ENCODE peak calls at places on chromosomes 3 and 15, in five cellular contexts. One of them, this sample, is unnamed. For H3K4me1, the result is how much of the 10 kb centered on the place peaks cover.

GRCh38 chr3:15519096-15519495 is 2.4 kb downstream of the COLQ start:
- DNase-seq in H1: no peak
- DNase-seq in GM12878: no peak
- DNase-seq in K562: no peak
- DNase-seq in HepG2: no peak
- DNase-seq in this sample: no peak

GRCh38 chr3:157442729-157443128 is 6.1 kb downstream of the PTX3 start:
- DNase-seq in H1: no peak
- DNase-seq in HepG2: no peak
- DNase-seq in GM12878: no peak
- DNase-seq in K562: no peak
- DNase-seq in this sample: no peak

GRCh38 chr3:64023187-64023860 is at the start of gene PSMD6:
- DNase-seq in HepG2: peak
- DNase-seq in GM12878: peak
- DNase-seq in H1: peak
- DNase-seq in K562: peak
- DNase-seq in this sample: peak

GRCh38 chr3:54756330-54756731 is 171.5 kb downstream of the LRTM1 start:
- DNase-seq in K562: no peak
- DNase-seq in GM12878: no peak
- DNase-seq in HepG2: no peak
- DNase-seq in H1: no peak
- DNase-seq in this sample: no peak

GRCh38 chr15:38867556-38867955 is 302.9 kb upstream of the RASGRP1 start:
- DNase-seq in H1: no peak
- DNase-seq in K562: no peak
- DNase-seq in HepG2: no peak
- DNase-seq in GM12878: no peak
- DNase-seq in this sample: no peak

GRCh38 chr15:41832875-41833274 is 5.0 kb downstream of the JMJD7 start:
- DNase-seq in H1: no peak
- DNase-seq in K562: no peak
- DNase-seq in GM12878: no peak
- DNase-seq in HepG2: no peak
- DNase-seq in this sample: no peak

GRCh38 chr15:100241572-100242479 is 99.9 kb downstream of the ADAMTS17 start:
- DNase-seq in GM12878: no peak
- DNase-seq in K562: peak
- DNase-seq in HepG2: peak
- DNase-seq in H1: no peak
- DNase-seq in this sample: peak

GRCh38 chr15:95162967-95163531 is 931.7 kb downstream of the MCTP2 start:
- DNase-seq in GM12878: no peak
- DNase-seq in H1: no peak
- DNase-seq in K562: no peak
- DNase-seq in HepG2: no peak
- DNase-seq in this sample: no peak

GRCh38 chr3:132519914-132520313 is 77.2 kb upstream of the ACKR4 start:
- DNase-seq in H1: no peak
- DNase-seq in K562: no peak
- DNase-seq in HepG2: no peak
- DNase-seq in GM12878: no peak
- DNase-seq in this sample: no peak

GRCh38 chr3:180804871-180805430 is 107.5 kb upstream of the FXR1 start:
- DNase-seq in HepG2: peak
- DNase-seq in K562: no peak
- DNase-seq in GM12878: no peak
- DNase-seq in H1: peak
- DNase-seq in this sample: peak

GRCh38 chr3:160052385-160053047 is 63.9 kb downstream of the IL12A start:
- DNase-seq in H1: no peak
- DNase-seq in HepG2: no peak
- DNase-seq in K562: no peak
- DNase-seq in GM12878: no peak
- DNase-seq in this sample: no peak

GRCh38 chr3:9452417-9452816 is 55.0 kb downstream of the SETD5 start:
- DNase-seq in HepG2: no peak
- DNase-seq in K562: no peak
- DNase-seq in H1: no peak
- DNase-seq in GM12878: no peak
- DNase-seq in this sample: no peak

GRCh38 chr15:80550910-80551265 is 144.2 kb upstream of the ABHD17C start:
- DNase-seq in H1: no peak
- DNase-seq in HepG2: no peak
- DNase-seq in K562: no peak
- DNase-seq in GM12878: no peak
- DNase-seq in this sample: no peak

GRCh38 chr3:150408232-150409124 is at the start of gene TSC22D2:
- DNase-seq in H1: no peak
- DNase-seq in HepG2: peak
- DNase-seq in GM12878: peak
- DNase-seq in K562: peak
- DNase-seq in this sample: peak

GRCh38 chr15:69735126-69735525 is 282.5 kb downstream of the RPLP1 start:
- DNase-seq in HepG2: no peak
- DNase-seq in K562: no peak
- DNase-seq in GM12878: no peak
- DNase-seq in H1: no peak
- DNase-seq in this sample: peak

GRCh38 chr3:58333206-58334012 is 717 bp downstream of the PXK start:
- DNase-seq in K562: no peak
- DNase-seq in GM12878: no peak
- DNase-seq in HepG2: no peak
- DNase-seq in H1: no peak
- DNase-seq in this sample: peak

GRCh38 chr3:74060201-74060600 is 435.5 kb upstream of the PDZRN3 start:
- DNase-seq in HepG2: no peak
- DNase-seq in H1: no peak
- DNase-seq in GM12878: no peak
- DNase-seq in K562: no peak
- DNase-seq in this sample: no peak

GRCh38 chr15:90836296-90836871 is 32.0 kb upstream of the FURIN start:
- DNase-seq in H1: no peak
- DNase-seq in GM12878: no peak
- DNase-seq in HepG2: peak
- DNase-seq in K562: peak
- DNase-seq in this sample: no peak
- H3K4me1 ChIP-seq in H1: under half
- H3K4me1 ChIP-seq in GM12878: under half
- H3K4me1 ChIP-seq in HepG2: under half
- H3K4me1 ChIP-seq in K562: half or more
- H3K4me1 ChIP-seq in this sample: under half

GRCh38 chr3:21839592-21839991 is 88.6 kb upstream of the ZNF385D start:
- DNase-seq in H1: no peak
- DNase-seq in HepG2: no peak
- DNase-seq in GM12878: no peak
- DNase-seq in K562: peak
- DNase-seq in this sample: peak
- TF ChIP-seq POLR2AphosphoS5 in H1: no peak
- TF ChIP-seq POLR2AphosphoS5 in HepG2: no peak
- TF ChIP-seq POLR2AphosphoS5 in GM12878: no peak
- TF ChIP-seq POLR2AphosphoS5 in K562: no peak
- TF ChIP-seq POLR2AphosphoS5 in this sample: no peak

DNA sequence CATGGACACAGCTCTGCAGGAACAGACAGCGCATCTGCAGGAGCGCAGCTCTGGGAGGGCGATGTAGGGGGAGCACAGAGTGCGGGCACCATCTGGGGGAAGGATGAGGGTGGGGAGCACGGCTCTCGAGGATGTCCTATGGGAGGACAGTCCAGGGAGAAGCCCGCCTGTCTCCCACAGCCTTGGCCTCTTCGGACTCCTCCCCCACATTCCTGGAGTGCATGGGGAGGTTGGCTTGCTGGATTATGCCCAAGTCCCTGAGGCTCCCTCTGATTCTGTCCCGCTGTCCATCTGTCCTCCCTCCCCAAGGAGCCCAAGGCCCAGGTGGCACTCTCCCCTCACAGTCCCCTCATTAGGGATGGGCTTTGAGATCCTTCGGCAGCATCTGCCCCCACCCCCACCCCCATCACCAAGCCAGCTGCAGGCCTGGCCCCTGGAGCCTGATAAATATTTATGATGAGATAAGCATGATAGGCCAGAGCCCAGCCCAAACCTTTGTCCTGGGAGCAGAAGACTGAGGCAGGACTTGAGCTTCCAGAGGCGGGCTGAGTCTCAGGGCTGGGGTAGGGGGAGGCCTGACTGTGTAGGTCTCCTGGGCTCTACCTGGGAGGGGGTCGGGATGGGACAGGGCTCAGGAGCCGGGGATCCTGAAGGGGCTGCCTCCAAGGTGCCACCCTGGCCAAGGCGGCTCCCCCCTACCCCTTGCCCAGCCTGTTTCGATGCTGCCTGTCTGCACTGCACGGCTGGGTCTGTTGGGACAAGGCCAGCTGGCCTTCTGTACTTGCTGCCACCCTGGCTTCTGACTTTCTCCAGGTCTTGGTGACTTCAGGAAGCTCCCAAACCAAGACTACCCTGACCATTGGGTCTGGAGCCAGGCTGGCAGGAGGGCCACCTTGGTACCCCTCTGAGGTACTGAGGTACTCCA is 28.6 kb upstream of the SEMA3F start:
- DNase-seq in K562: peak
- DNase-seq in HepG2: peak
- DNase-seq in H1: no peak
- DNase-seq in GM12878: no peak
- DNase-seq in this sample: peak
- TF ChIP-seq CREB1 in K562: no peak
- TF ChIP-seq CREB1 in HepG2: no peak
- TF ChIP-seq CREB1 in H1: no peak
- TF ChIP-seq CREB1 in GM12878: no peak
- TF ChIP-seq CREB1 in this sample: no peak

GRCh38 chr3:186511245-186511644 is 32.9 kb downstream of the CRYGS start:
- DNase-seq in H1: no peak
- DNase-seq in K562: no peak
- DNase-seq in HepG2: no peak
- DNase-seq in GM12878: peak
- DNase-seq in this sample: no peak

GRCh38 chr3:186510374-186511079 is 33.7 kb downstream of the CRYGS start:
- DNase-seq in GM12878: no peak
- DNase-seq in H1: no peak
- DNase-seq in K562: no peak
- DNase-seq in HepG2: no peak
- DNase-seq in this sample: no peak

GRCh38 chr3:186511702-186512101 is 32.5 kb downstream of the CRYGS start:
- DNase-seq in GM12878: no peak
- DNase-seq in HepG2: no peak
- DNase-seq in H1: no peak
- DNase-seq in K562: no peak
- DNase-seq in this sample: no peak

GRCh38 chr3:186506846-186507245 is 37.3 kb downstream of the CRYGS start:
- DNase-seq in K562: no peak
- DNase-seq in GM12878: no peak
- DNase-seq in HepG2: no peak
- DNase-seq in H1: no peak
- DNase-seq in this sample: no peak

GRCh38 chr3:186509423-186509822 is 34.8 kb downstream of the CRYGS start:
- DNase-seq in HepG2: no peak
- DNase-seq in K562: no peak
- DNase-seq in H1: no peak
- DNase-seq in GM12878: no peak
- DNase-seq in this sample: no peak
- H3K4me1 ChIP-seq in HepG2: under half
- H3K4me1 ChIP-seq in K562: under half
- H3K4me1 ChIP-seq in H1: under half
- H3K4me1 ChIP-seq in GM12878: under half
- H3K4me1 ChIP-seq in this sample: under half

GRCh38 chr3:260911-261310 is 64.3 kb downstream of the CHL1 start:
- DNase-seq in H1: no peak
- DNase-seq in HepG2: no peak
- DNase-seq in K562: no peak
- DNase-seq in GM12878: no peak
- DNase-seq in this sample: no peak

DNA sequence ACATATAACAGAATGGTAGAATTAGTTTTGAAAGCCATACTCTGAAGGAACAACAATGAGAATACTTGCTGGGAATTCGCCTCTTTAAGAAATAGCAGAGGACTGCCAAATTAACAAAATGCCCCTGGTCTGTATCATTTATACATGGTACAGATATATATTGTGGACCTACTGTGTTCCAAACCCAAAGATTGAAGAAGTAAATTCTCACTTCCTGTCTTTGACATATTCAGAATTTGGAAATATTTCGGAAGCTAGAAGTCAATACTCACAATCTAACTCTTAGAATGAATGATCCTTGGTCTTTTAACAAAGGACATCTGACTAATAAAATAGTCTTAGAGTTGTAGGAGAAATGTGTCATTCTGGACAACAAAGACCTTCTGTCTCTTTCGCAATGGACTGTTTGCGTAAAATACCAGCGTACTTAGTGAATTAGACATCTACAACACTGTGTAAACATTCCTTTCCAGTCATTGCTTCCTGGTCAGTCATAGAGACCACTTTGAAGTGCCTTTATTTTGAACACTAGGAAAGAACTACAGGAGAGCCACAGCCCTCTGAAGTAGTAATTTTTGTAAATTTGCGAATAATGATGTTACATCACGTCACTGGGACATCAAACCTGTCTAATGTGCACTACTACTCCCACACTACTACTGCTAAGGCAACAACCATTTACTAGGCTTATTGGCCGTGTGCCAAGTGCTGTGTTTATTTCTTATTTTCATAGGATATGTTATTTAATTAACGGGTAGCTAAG is 68.0 kb downstream of the CHL1 start:
- DNase-seq in HepG2: peak
- DNase-seq in H1: no peak
- DNase-seq in GM12878: no peak
- DNase-seq in K562: no peak
- DNase-seq in this sample: no peak
- TF ChIP-seq POLR2AphosphoS5 in HepG2: no peak
- TF ChIP-seq POLR2AphosphoS5 in H1: no peak
- TF ChIP-seq POLR2AphosphoS5 in GM12878: no peak
- TF ChIP-seq POLR2AphosphoS5 in K562: no peak
- TF ChIP-seq POLR2AphosphoS5 in this sample: no peak

GRCh38 chr3:535566-536416 is 339.2 kb downstream of the CHL1 start:
- DNase-seq in HepG2: no peak
- DNase-seq in GM12878: no peak
- DNase-seq in H1: peak
- DNase-seq in K562: no peak
- DNase-seq in this sample: peak
- TF ChIP-seq CREB1 in HepG2: no peak
- TF ChIP-seq CREB1 in GM12878: no peak
- TF ChIP-seq CREB1 in H1: no peak
- TF ChIP-seq CREB1 in K562: no peak
- TF ChIP-seq CREB1 in this sample: no peak

This sample was measured in GM23338.